ENCODE peak calls at places on chromosomes 4 and X, in six cellular contexts. S, F, K, T, Q and U are unnamed samples.

GRCh38 chr4:143381171-143382118 is 44.8 kb downstream of the GAB1 start:
- DNase-seq in F (peak; percentile 93), K (peak; percentile 98), Q (no peak), T (peak; percentile 94), S (peak; percentile 85), U (peak; percentile 92)

GRCh38 chr4:183721207-183722081 is 62.4 kb downstream of the TRAPPC11 start:
- DNase-seq in T (peak; percentile 55), K (peak; percentile 68), Q (no peak), F (peak; percentile 89), S (peak; percentile 79), U (peak; percentile 76)

GRCh38 chr4:89754531-89754930 is 82.4 kb downstream of the SNCA start:
- DNase-seq in Q (no peak), F (no peak), S (no peak), K (no peak), T (no peak), U (no peak)

GRCh38 chr4:152126233-152126632 is 365.4 kb upstream of the GATB start:
- DNase-seq in T (no peak), Q (no peak), F (no peak), S (no peak), K (no peak), U (no peak)

GRCh38 chr4:150001815-150002214 is 76.4 kb upstream of the DCLK2 start:
- DNase-seq in Q (no peak), S (no peak), K (no peak), T (peak; percentile 70), F (no peak), U (no peak)

GRCh38 chr4:75995727-75996126 is 5.0 kb upstream of the SDAD1 start:
- DNase-seq in F (no peak), Q (peak; percentile 23), S (no peak), T (peak; percentile 72), K (peak; percentile 40), U (no peak)

GRCh38 chr4:67539830-67540229 is 5.5 kb downstream of the CENPC start:
- DNase-seq in Q (no peak), F (no peak), S (no peak), T (no peak), K (no peak), U (no peak)

GRCh38 chr4:80307774-80308465 is 27.6 kb upstream of the CFAP299 start:
- DNase-seq in K (no peak), T (peak; percentile 83), S (no peak), Q (no peak), F (no peak), U (no peak)

GRCh38 chrX:3777416-3777815 is 64.0 kb upstream of the PRKX start:
- DNase-seq in K (no peak), Q (no peak), F (no peak), T (no peak), S (no peak), U (no peak)

GRCh38 chr4:85050736-85051135 is 84.2 kb upstream of the WDFY3 start:
- DNase-seq in K (no peak), F (no peak), T (no peak), S (no peak), Q (no peak), U (no peak)

GRCh38 chr4:36187723-36188333 is 56.5 kb downstream of the ARAP2 start:
- DNase-seq in Q (no peak), T (peak; percentile 33), F (no peak), S (no peak), K (peak; percentile 1), U (no peak)

GRCh38 chrX:115504167-115504566 is 56.8 kb upstream of the PLS3 start:
- DNase-seq in Q (no peak), S (no peak), F (no peak), T (no peak), K (no peak), U (no peak)

GRCh38 chr4:169098969-169099685 is 89.1 kb upstream of the CBR4 start:
- DNase-seq in K (peak; percentile 11), Q (no peak), S (no peak), F (no peak), T (peak; percentile 33), U (no peak)

GRCh38 chrX:76555816-76556215 is 128.3 kb downstream of the MAGEE1 start:
- DNase-seq in K (peak; percentile 19), T (peak; percentile 66), S (no peak), F (no peak), Q (peak; percentile 27), U (no peak)

GRCh38 chrX:154750301-154751120 is at the start of gene GAB3:
- DNase-seq in K (peak; percentile 51), S (peak; percentile 42), T (peak; percentile 48), F (peak; percentile 76), Q (no peak), U (peak; percentile 28)

GRCh38 chr4:122633211-122633610 is 12.3 kb upstream of the IL21 start:
- DNase-seq in F (no peak), S (no peak), Q (no peak), T (no peak), K (no peak), U (no peak)

GRCh38 chr4:161841759-161842158 is 322.0 kb downstream of the FSTL5 start:
- DNase-seq in F (no peak), K (no peak), T (no peak), S (no peak), Q (no peak), U (no peak)

GRCh38 chrX:148500428-148501120 is at the start of gene AFF2:
- DNase-seq in Q (peak; percentile 37), T (peak; percentile 3), F (peak; percentile 70), K (peak; percentile 11), S (peak; percentile 28), U (no peak)

GRCh38 chr4:108037884-108038283 is 48.2 kb downstream of the HADH start:
- DNase-seq in F (no peak), Q (no peak), T (peak; percentile 7), S (no peak), K (no peak), U (no peak)

GRCh38 chrX:103941201-103941975 is 21.0 kb upstream of the TMSB15B start:
- DNase-seq in S (no peak), T (peak; percentile 56), Q (no peak), F (no peak), K (peak; percentile 37), U (no peak)

GRCh38 chr4:173883821-173884220 is 353.8 kb upstream of the HAND2 start:
- DNase-seq in T (peak; percentile 1), K (no peak), F (no peak), S (no peak), Q (no peak), U (no peak)

GRCh38 chrX:151996329-151996728 is 21.9 kb upstream of the GABRE start:
- DNase-seq in Q (no peak), T (no peak), F (no peak), K (no peak), S (no peak), U (no peak)

DNA sequence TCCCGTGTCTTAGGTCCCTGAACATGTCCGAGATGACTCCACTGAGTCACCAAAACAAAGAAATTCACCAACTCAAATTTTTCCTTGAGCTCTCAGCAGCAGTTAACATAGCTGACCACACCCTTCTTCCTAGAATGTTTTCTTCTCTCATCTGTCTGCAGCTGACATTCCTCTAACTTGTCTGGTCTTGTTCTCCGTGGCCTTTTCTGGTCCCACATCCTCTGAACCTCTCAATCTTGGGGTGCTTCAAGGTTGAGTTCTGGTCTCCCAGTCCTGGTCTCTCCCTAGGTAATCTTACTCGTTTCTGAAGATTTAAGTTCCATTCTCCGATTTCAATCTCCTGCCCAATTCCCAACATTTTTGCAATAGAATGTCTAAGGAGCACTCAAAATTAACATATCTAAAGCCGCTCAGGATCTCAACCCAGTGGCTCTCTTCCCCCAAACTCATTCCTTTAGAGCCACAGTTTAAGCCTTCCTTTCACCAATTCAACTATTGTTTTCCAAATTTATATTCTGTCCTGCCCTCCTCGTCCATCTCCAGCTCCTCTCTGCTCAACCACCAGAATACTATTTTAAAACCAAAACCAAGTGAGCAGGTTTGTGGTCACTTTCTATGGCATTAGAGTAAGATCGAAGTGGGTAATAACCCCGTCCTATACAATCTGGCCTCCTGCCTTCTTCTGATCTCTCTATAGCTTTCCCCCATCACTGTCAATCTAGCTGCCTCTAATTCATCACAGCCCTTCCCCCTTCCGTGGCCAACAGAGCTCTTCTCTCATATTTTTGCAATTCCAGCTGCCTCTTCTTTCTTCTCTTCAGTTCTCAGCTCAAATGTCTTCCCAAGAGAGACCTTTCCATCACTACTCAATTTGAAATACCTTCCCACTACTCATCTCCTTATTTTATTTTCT is 1.2 kb downstream of the TRIML2 start:
- DNase-seq in Q (no peak), K (no peak), T (peak; percentile 67), S (no peak), F (no peak), U (no peak)
- H3K4me3 ChIP-seq in Q (no peak overlapping the region), K (no peak overlapping the region), T (no peak overlapping the region), S (no peak overlapping the region), F (no peak overlapping the region), U (no peak overlapping the region)

DNA sequence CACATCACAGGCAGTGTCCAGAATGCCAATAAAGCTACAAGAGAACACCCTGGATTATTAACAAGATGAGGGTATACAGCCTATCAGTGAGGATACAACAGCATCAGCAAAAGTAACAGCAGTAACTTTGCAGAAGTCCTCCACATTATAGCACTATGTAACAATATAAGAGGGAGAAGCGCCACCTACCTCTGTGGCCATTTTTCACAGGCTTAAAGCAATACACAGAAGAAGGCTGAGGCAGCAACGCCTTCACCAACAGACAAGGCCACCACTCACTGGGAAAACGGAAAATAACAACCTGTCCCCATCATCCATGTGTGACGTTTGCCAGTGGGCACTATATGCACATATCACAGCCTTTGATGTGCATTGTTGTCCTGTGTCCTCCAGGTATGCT is 12.5 kb downstream of the RTL8B start:
- DNase-seq in Q (no peak), T (no peak), F (no peak), S (no peak), K (no peak), U (no peak)
- H3K4me3 ChIP-seq in Q (no peak overlapping the region), T (no peak overlapping the region), F (no peak overlapping the region), S (no peak overlapping the region), K (no peak overlapping the region), U (no peak overlapping the region)

DNA sequence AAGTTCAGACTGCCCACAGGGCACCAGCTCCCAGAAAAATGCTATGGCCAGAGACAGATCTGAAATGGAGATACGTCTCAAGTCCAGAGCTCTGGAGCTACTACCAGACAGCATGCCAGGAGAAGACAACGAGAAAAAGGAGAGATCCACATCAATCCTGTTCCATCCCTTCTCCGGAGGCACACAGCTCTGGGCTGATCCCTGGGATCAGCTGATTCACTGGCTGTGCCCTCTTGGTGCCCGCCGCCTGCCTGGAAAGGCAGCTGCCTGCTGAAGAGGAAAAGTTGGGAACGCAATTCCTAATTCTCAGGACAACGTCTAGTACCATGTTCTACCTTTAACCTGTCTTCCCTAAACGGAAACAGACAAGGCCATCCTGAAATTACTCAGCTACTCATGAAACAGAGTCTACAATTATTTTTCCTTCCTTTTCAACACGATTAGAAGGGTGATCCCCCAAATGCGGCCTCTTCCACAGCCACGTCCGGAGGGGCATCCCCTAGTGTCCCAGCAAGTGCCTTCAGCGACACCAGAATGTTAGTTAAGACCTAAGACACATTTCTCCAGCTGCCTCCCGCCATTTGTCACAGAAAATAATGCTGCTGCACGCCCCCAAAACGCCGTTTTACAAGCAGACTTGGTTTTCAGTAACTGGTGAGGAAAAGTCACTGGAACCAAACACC is 2.4 kb downstream of the ZFYVE28 start:
- DNase-seq in S (no peak), F (no peak), T (no peak), K (no peak), Q (no peak), U (no peak)
- H3K4me3 ChIP-seq in S (peak overlapping the region; percentile 73), F (no peak overlapping the region), T (peak overlapping the region; percentile 72), K (no peak overlapping the region), Q (no peak overlapping the region), U (no peak overlapping the region)

DNA sequence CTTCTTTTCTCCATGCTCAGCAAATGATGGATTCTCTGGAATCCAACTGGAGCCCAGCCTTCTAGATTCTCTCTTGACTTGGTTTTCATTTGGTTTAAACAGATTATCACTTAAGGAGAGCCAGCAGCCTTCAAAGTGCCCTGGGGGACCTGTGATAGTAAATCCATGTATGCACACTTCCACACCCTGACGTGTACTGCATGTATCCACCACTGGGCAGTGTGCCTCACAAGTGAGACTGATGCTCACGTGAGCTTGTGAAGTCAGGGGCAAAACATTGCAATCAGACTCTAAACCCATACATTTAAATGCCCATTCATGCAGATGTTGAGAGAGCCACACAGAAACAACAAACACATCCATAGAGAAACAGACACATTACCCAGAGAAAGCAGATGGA is 28.0 kb upstream of the SETD7 start:
- DNase-seq in Q (no peak), T (no peak), K (no peak), S (no peak), F (no peak), U (no peak)
- H3K4me3 ChIP-seq in Q (no peak overlapping the region), T (no peak overlapping the region), K (no peak overlapping the region), S (no peak overlapping the region), F (no peak overlapping the region), U (no peak overlapping the region)